ENCODE peak calls at places on chromosomes 12 and 14, in eight cellular contexts. K is heart left ventricle, W is esophagus squamous epithelium, O is spleen, B is K562, D is A549, I is lower leg skin, T is ovary. U is an unnamed sample.

GRCh38 chr12:89379839-89380467 is 27.7 kb upstream of the DUSP6 start:
- DNase-seq in K (no peak), W (no peak), O (no peak), B (no peak), D (no peak), I (no peak), T (no peak), U (no peak)

GRCh38 chr14:67137744-67138371 is 51.4 kb upstream of the GARIN2 start:
- DNase-seq in K (no peak), W (no peak), O (no peak), B (peak), D (peak), I (no peak), T (no peak), U (no peak)

GRCh38 chr14:63438065-63438757 is 105.0 kb downstream of the PPP2R5E start:
- DNase-seq in K (no peak), W (no peak), O (no peak), B (peak), D (peak), I (peak), T (peak), U (peak)

GRCh38 chr12:96375841-96376249 is 24.4 kb downstream of the CDK17 start:
- DNase-seq in K (no peak), W (no peak), O (no peak), B (peak), D (no peak), I (no peak), T (no peak), U (no peak)

GRCh38 chr12:85657251-85657650 is 179.0 kb downstream of the RASSF9 start:
- DNase-seq in K (no peak), W (no peak), O (no peak), B (no peak), D (no peak), I (no peak), T (no peak), U (no peak)

GRCh38 chr14:58864751-58865519 is 227.2 kb downstream of the DACT1 start:
- DNase-seq in K (no peak), W (no peak), O (no peak), B (no peak), D (no peak), I (no peak), T (no peak), U (no peak)

GRCh38 chr14:35133542-35134328 is 11.4 kb downstream of the PRORP start:
- DNase-seq in K (no peak), W (no peak), O (no peak), B (no peak), D (no peak), I (no peak), T (no peak), U (no peak)

GRCh38 chr14:57918791-57919190 is 52.9 kb upstream of the SLC35F4 start:
- DNase-seq in K (no peak), W (no peak), O (no peak), B (no peak), D (no peak), I (no peak), T (no peak), U (no peak)

GRCh38 chr12:45989857-45990467 is 412 bp downstream of the SCAF11 start:
- DNase-seq in K (peak), W (no peak), O (peak), B (peak), D (no peak), I (peak), T (peak), U (peak)

GRCh38 chr14:73786632-73786941 is 65.0 kb upstream of the PTGR2 start:
- DNase-seq in K (no peak), W (no peak), O (no peak), B (no peak), D (no peak), I (no peak), T (peak), U (no peak)

GRCh38 chr14:73785336-73785833 is 66.2 kb upstream of the PTGR2 start:
- DNase-seq in K (no peak), W (no peak), O (peak), B (no peak), D (no peak), I (no peak), T (no peak), U (no peak)

GRCh38 chr14:73785834-73786631 is 65.6 kb upstream of the PTGR2 start:
- DNase-seq in K (peak), W (no peak), O (peak), B (peak), D (peak), I (peak), T (peak), U (no peak)

GRCh38 chr14:73787760-73788508 is 63.7 kb upstream of the PTGR2 start:
- DNase-seq in K (no peak), W (no peak), O (peak), B (no peak), D (no peak), I (no peak), T (peak), U (no peak)

GRCh38 chr14:73786942-73787759 is 64.5 kb upstream of the PTGR2 start:
- DNase-seq in K (peak), W (no peak), O (peak), B (peak), D (no peak), I (no peak), T (peak), U (no peak)
- TF ChIP-seq POLR2A in K (peak), W (no peak), O (no peak), B (no peak), D (peak), I (no peak), T (peak), U (peak)

GRCh38 chr12:100200450-100201181 is at the start of gene ACTR6:
- DNase-seq in K (peak), W (peak), O (peak), B (peak), D (peak), I (peak), T (peak), U (peak)
- TF ChIP-seq POLR2A in K (no peak), W (no peak), O (peak), B (peak), D (peak), I (no peak), T (peak), U (peak)

GRCh38 chr12:111405856-111406473 is at the start of gene SH2B3:
- DNase-seq in K (no peak), W (no peak), O (no peak), B (peak), D (peak), I (no peak), T (peak), U (no peak)
- TF ChIP-seq POLR2A in K (peak), W (no peak), O (peak), B (peak), D (no peak), I (no peak), T (peak), U (peak)

GRCh38 chr14:87992720-87993484 is at the start of gene GALC:
- DNase-seq in K (peak), W (peak), O (peak), B (peak), D (peak), I (peak), T (peak), U (no peak)
- TF ChIP-seq POLR2A in K (peak), W (peak), O (peak), B (peak), D (peak), I (no peak), T (peak), U (no peak)

GRCh38 chr14:60724080-60724618 is at the start of gene SIX4:
- DNase-seq in K (peak), W (no peak), O (no peak), B (peak), D (peak), I (peak), T (peak), U (peak)

GRCh38 chr14:60722163-60722835 is 1.9 kb downstream of the SIX4 start:
- DNase-seq in K (peak), W (no peak), O (peak), B (peak), D (peak), I (no peak), T (peak), U (peak)

GRCh38 chr14:60722836-60723217 is 1.3 kb downstream of the SIX4 start:
- DNase-seq in K (no peak), W (no peak), O (no peak), B (peak), D (peak), I (no peak), T (peak), U (peak)

GRCh38 chr14:60721331-60722162 is 2.6 kb downstream of the SIX4 start:
- DNase-seq in K (peak), W (no peak), O (peak), B (no peak), D (peak), I (no peak), T (peak), U (peak)

GRCh38 chr14:60723218-60724079 is 702 bp downstream of the SIX4 start:
- DNase-seq in K (peak), W (no peak), O (peak), B (peak), D (peak), I (no peak), T (peak), U (peak)
- TF ChIP-seq POLR2A in K (no peak), W (no peak), O (no peak), B (no peak), D (no peak), I (no peak), T (no peak), U (no peak)

GRCh38 chr12:120463712-120464111 is 5.8 kb downstream of the SRSF9 start:
- DNase-seq in K (no peak), W (no peak), O (no peak), B (no peak), D (no peak), I (no peak), T (no peak), U (no peak)
- TF ChIP-seq POLR2A in K (no peak), W (no peak), O (no peak), B (peak), D (no peak), I (no peak), T (no peak), U (no peak)